ENCODE peak calls at places on chromosomes 3 and 15, in seven cellular contexts. One of them, this sample, is unnamed.

GRCh38 chr15:29674661-29675533 is 147.4 kb downstream of the TJP1 start:
- DNase-seq in activated effector memory CD4-positive, alpha-beta T cell treated with anti-CD3 and anti-CD28 coated beads, Interleukin-2, amount 50 U/mL, for 16 hours: no peak
- DNase-seq in adrenal gland: peak
- DNase-seq in hippocampal formation: no peak
- DNase-seq in GDM1: no peak
- DNase-seq in dermis blood vessel endothelial cell: peak
- DNase-seq in activated CD4-positive, alpha-beta T cell treated with anti-CD3 and anti-CD28 coated beads for 4 hours: no peak
- DNase-seq in this sample: no peak

GRCh38 chr3:194296832-194297666 is 54.1 kb downstream of the CPN2 start:
- DNase-seq in activated effector memory CD4-positive, alpha-beta T cell treated with anti-CD3 and anti-CD28 coated beads, Interleukin-2, amount 50 U/mL, for 16 hours: peak
- DNase-seq in adrenal gland: peak
- DNase-seq in hippocampal formation: no peak
- DNase-seq in GDM1: no peak
- DNase-seq in dermis blood vessel endothelial cell: peak
- DNase-seq in activated CD4-positive, alpha-beta T cell treated with anti-CD3 and anti-CD28 coated beads for 4 hours: no peak
- DNase-seq in this sample: no peak

GRCh38 chr15:101020945-101021344 is 101.8 kb downstream of the LRRK1 start:
- DNase-seq in activated effector memory CD4-positive, alpha-beta T cell treated with anti-CD3 and anti-CD28 coated beads, Interleukin-2, amount 50 U/mL, for 16 hours: no peak
- DNase-seq in adrenal gland: no peak
- DNase-seq in hippocampal formation: no peak
- DNase-seq in GDM1: no peak
- DNase-seq in dermis blood vessel endothelial cell: no peak
- DNase-seq in activated CD4-positive, alpha-beta T cell treated with anti-CD3 and anti-CD28 coated beads for 4 hours: no peak
- DNase-seq in this sample: no peak

GRCh38 chr15:57518779-57519410 is 72.8 kb upstream of the MYZAP start:
- DNase-seq in activated effector memory CD4-positive, alpha-beta T cell treated with anti-CD3 and anti-CD28 coated beads, Interleukin-2, amount 50 U/mL, for 16 hours: no peak
- DNase-seq in adrenal gland: no peak
- DNase-seq in hippocampal formation: no peak
- DNase-seq in GDM1: no peak
- DNase-seq in dermis blood vessel endothelial cell: peak
- DNase-seq in activated CD4-positive, alpha-beta T cell treated with anti-CD3 and anti-CD28 coated beads for 4 hours: no peak
- DNase-seq in this sample: no peak

GRCh38 chr15:60760646-60761504 is 281.9 kb upstream of the ICE2 start:
- DNase-seq in activated effector memory CD4-positive, alpha-beta T cell treated with anti-CD3 and anti-CD28 coated beads, Interleukin-2, amount 50 U/mL, for 16 hours: peak
- DNase-seq in adrenal gland: no peak
- DNase-seq in hippocampal formation: no peak
- DNase-seq in GDM1: no peak
- DNase-seq in dermis blood vessel endothelial cell: no peak
- DNase-seq in activated CD4-positive, alpha-beta T cell treated with anti-CD3 and anti-CD28 coated beads for 4 hours: peak
- DNase-seq in this sample: no peak

GRCh38 chr3:196643761-196644160 is 4.3 kb downstream of the NRROS start:
- DNase-seq in activated effector memory CD4-positive, alpha-beta T cell treated with anti-CD3 and anti-CD28 coated beads, Interleukin-2, amount 50 U/mL, for 16 hours: no peak
- DNase-seq in adrenal gland: no peak
- DNase-seq in hippocampal formation: no peak
- DNase-seq in GDM1: no peak
- DNase-seq in dermis blood vessel endothelial cell: no peak
- DNase-seq in activated CD4-positive, alpha-beta T cell treated with anti-CD3 and anti-CD28 coated beads for 4 hours: no peak
- DNase-seq in this sample: no peak

GRCh38 chr3:7800006-7800780 is 701.4 kb upstream of the LMCD1 start:
- DNase-seq in activated effector memory CD4-positive, alpha-beta T cell treated with anti-CD3 and anti-CD28 coated beads, Interleukin-2, amount 50 U/mL, for 16 hours: no peak
- DNase-seq in adrenal gland: no peak
- DNase-seq in hippocampal formation: no peak
- DNase-seq in GDM1: no peak
- DNase-seq in dermis blood vessel endothelial cell: peak
- DNase-seq in activated CD4-positive, alpha-beta T cell treated with anti-CD3 and anti-CD28 coated beads for 4 hours: no peak
- DNase-seq in this sample: no peak

GRCh38 chr15:70088887-70089691 is 8.6 kb downstream of the TLE3 start:
- DNase-seq in activated effector memory CD4-positive, alpha-beta T cell treated with anti-CD3 and anti-CD28 coated beads, Interleukin-2, amount 50 U/mL, for 16 hours: no peak
- DNase-seq in adrenal gland: no peak
- DNase-seq in hippocampal formation: no peak
- DNase-seq in GDM1: no peak
- DNase-seq in dermis blood vessel endothelial cell: no peak
- DNase-seq in activated CD4-positive, alpha-beta T cell treated with anti-CD3 and anti-CD28 coated beads for 4 hours: no peak
- DNase-seq in this sample: no peak

GRCh38 chr3:196712514-196713413 is 587 bp downstream of the PIGX start:
- DNase-seq in activated effector memory CD4-positive, alpha-beta T cell treated with anti-CD3 and anti-CD28 coated beads, Interleukin-2, amount 50 U/mL, for 16 hours: peak
- DNase-seq in adrenal gland: peak
- DNase-seq in hippocampal formation: no peak
- DNase-seq in GDM1: peak
- DNase-seq in dermis blood vessel endothelial cell: peak
- DNase-seq in activated CD4-positive, alpha-beta T cell treated with anti-CD3 and anti-CD28 coated beads for 4 hours: peak
- DNase-seq in this sample: peak

GRCh38 chr15:43511012-43511885 is 6.2 kb upstream of the MAP1A start:
- DNase-seq in activated effector memory CD4-positive, alpha-beta T cell treated with anti-CD3 and anti-CD28 coated beads, Interleukin-2, amount 50 U/mL, for 16 hours: peak
- DNase-seq in adrenal gland: peak
- DNase-seq in hippocampal formation: peak
- DNase-seq in GDM1: peak
- DNase-seq in dermis blood vessel endothelial cell: peak
- DNase-seq in activated CD4-positive, alpha-beta T cell treated with anti-CD3 and anti-CD28 coated beads for 4 hours: no peak
- DNase-seq in this sample: no peak

GRCh38 chr3:143252931-143253330 is 133.4 kb downstream of the CHST2 start:
- DNase-seq in activated effector memory CD4-positive, alpha-beta T cell treated with anti-CD3 and anti-CD28 coated beads, Interleukin-2, amount 50 U/mL, for 16 hours: no peak
- DNase-seq in adrenal gland: no peak
- DNase-seq in hippocampal formation: no peak
- DNase-seq in GDM1: no peak
- DNase-seq in dermis blood vessel endothelial cell: no peak
- DNase-seq in activated CD4-positive, alpha-beta T cell treated with anti-CD3 and anti-CD28 coated beads for 4 hours: no peak
- DNase-seq in this sample: no peak

GRCh38 chr15:55485273-55485672 is 22.8 kb downstream of the DNAAF4 start:
- DNase-seq in activated effector memory CD4-positive, alpha-beta T cell treated with anti-CD3 and anti-CD28 coated beads, Interleukin-2, amount 50 U/mL, for 16 hours: no peak
- DNase-seq in adrenal gland: no peak
- DNase-seq in hippocampal formation: no peak
- DNase-seq in GDM1: no peak
- DNase-seq in dermis blood vessel endothelial cell: no peak
- DNase-seq in activated CD4-positive, alpha-beta T cell treated with anti-CD3 and anti-CD28 coated beads for 4 hours: no peak
- DNase-seq in this sample: no peak

GRCh38 chr3:147118611-147119010 is 287.7 kb downstream of the ZIC4 start:
- DNase-seq in activated effector memory CD4-positive, alpha-beta T cell treated with anti-CD3 and anti-CD28 coated beads, Interleukin-2, amount 50 U/mL, for 16 hours: no peak
- DNase-seq in adrenal gland: no peak
- DNase-seq in hippocampal formation: no peak
- DNase-seq in GDM1: no peak
- DNase-seq in dermis blood vessel endothelial cell: no peak
- DNase-seq in activated CD4-positive, alpha-beta T cell treated with anti-CD3 and anti-CD28 coated beads for 4 hours: no peak
- DNase-seq in this sample: no peak

GRCh38 chr3:127001486-127002194 is 18.7 kb downstream of the PLXNA1 start:
- DNase-seq in activated effector memory CD4-positive, alpha-beta T cell treated with anti-CD3 and anti-CD28 coated beads, Interleukin-2, amount 50 U/mL, for 16 hours: no peak
- DNase-seq in adrenal gland: no peak
- DNase-seq in hippocampal formation: no peak
- DNase-seq in GDM1: no peak
- DNase-seq in dermis blood vessel endothelial cell: no peak
- DNase-seq in activated CD4-positive, alpha-beta T cell treated with anti-CD3 and anti-CD28 coated beads for 4 hours: no peak
- DNase-seq in this sample: no peak

GRCh38 chr15:51080286-51080685 is 14.4 kb downstream of the TNFAIP8L3 start:
- DNase-seq in activated effector memory CD4-positive, alpha-beta T cell treated with anti-CD3 and anti-CD28 coated beads, Interleukin-2, amount 50 U/mL, for 16 hours: no peak
- DNase-seq in adrenal gland: no peak
- DNase-seq in hippocampal formation: no peak
- DNase-seq in GDM1: no peak
- DNase-seq in dermis blood vessel endothelial cell: no peak
- DNase-seq in activated CD4-positive, alpha-beta T cell treated with anti-CD3 and anti-CD28 coated beads for 4 hours: no peak
- DNase-seq in this sample: no peak

GRCh38 chr3:181700168-181701087 is 11.3 kb upstream of the SOX2 start:
- DNase-seq in activated effector memory CD4-positive, alpha-beta T cell treated with anti-CD3 and anti-CD28 coated beads, Interleukin-2, amount 50 U/mL, for 16 hours: peak
- DNase-seq in adrenal gland: peak
- DNase-seq in hippocampal formation: peak
- DNase-seq in GDM1: peak
- DNase-seq in dermis blood vessel endothelial cell: peak
- DNase-seq in activated CD4-positive, alpha-beta T cell treated with anti-CD3 and anti-CD28 coated beads for 4 hours: peak
- DNase-seq in this sample: peak

GRCh38 chr15:90031231-90031791 is 30.2 kb downstream of the ZNF710 start:
- DNase-seq in activated effector memory CD4-positive, alpha-beta T cell treated with anti-CD3 and anti-CD28 coated beads, Interleukin-2, amount 50 U/mL, for 16 hours: peak
- DNase-seq in adrenal gland: no peak
- DNase-seq in hippocampal formation: no peak
- DNase-seq in GDM1: no peak
- DNase-seq in dermis blood vessel endothelial cell: no peak
- DNase-seq in activated CD4-positive, alpha-beta T cell treated with anti-CD3 and anti-CD28 coated beads for 4 hours: no peak
- DNase-seq in this sample: no peak

GRCh38 chr15:32936283-32936918 is 218.6 kb downstream of the GREM1 start:
- DNase-seq in activated effector memory CD4-positive, alpha-beta T cell treated with anti-CD3 and anti-CD28 coated beads, Interleukin-2, amount 50 U/mL, for 16 hours: no peak
- DNase-seq in adrenal gland: no peak
- DNase-seq in hippocampal formation: no peak
- DNase-seq in GDM1: no peak
- DNase-seq in dermis blood vessel endothelial cell: peak
- DNase-seq in activated CD4-positive, alpha-beta T cell treated with anti-CD3 and anti-CD28 coated beads for 4 hours: no peak
- DNase-seq in this sample: no peak

GRCh38 chr3:179825527-179826246 is 172.8 kb downstream of the USP13 start:
- DNase-seq in activated effector memory CD4-positive, alpha-beta T cell treated with anti-CD3 and anti-CD28 coated beads, Interleukin-2, amount 50 U/mL, for 16 hours: no peak
- DNase-seq in adrenal gland: no peak
- DNase-seq in hippocampal formation: no peak
- DNase-seq in GDM1: no peak
- DNase-seq in dermis blood vessel endothelial cell: no peak
- DNase-seq in activated CD4-positive, alpha-beta T cell treated with anti-CD3 and anti-CD28 coated beads for 4 hours: no peak
- DNase-seq in this sample: no peak

GRCh38 chr3:86388848-86389247 is 602.1 kb downstream of the VGLL3 start:
- DNase-seq in activated effector memory CD4-positive, alpha-beta T cell treated with anti-CD3 and anti-CD28 coated beads, Interleukin-2, amount 50 U/mL, for 16 hours: no peak
- DNase-seq in adrenal gland: no peak
- DNase-seq in hippocampal formation: no peak
- DNase-seq in GDM1: no peak
- DNase-seq in dermis blood vessel endothelial cell: no peak
- DNase-seq in activated CD4-positive, alpha-beta T cell treated with anti-CD3 and anti-CD28 coated beads for 4 hours: no peak
- DNase-seq in this sample: no peak

GRCh38 chr3:137762674-137763593 is 1.2 kb upstream of the SOX14 start:
- DNase-seq in activated effector memory CD4-positive, alpha-beta T cell treated with anti-CD3 and anti-CD28 coated beads, Interleukin-2, amount 50 U/mL, for 16 hours: no peak
- DNase-seq in adrenal gland: no peak
- DNase-seq in hippocampal formation: no peak
- DNase-seq in GDM1: no peak
- DNase-seq in dermis blood vessel endothelial cell: no peak
- DNase-seq in activated CD4-positive, alpha-beta T cell treated with anti-CD3 and anti-CD28 coated beads for 4 hours: no peak
- DNase-seq in this sample: no peak

GRCh38 chr15:101320501-101321052 is 25.5 kb upstream of the SNRPA1 start:
- DNase-seq in activated effector memory CD4-positive, alpha-beta T cell treated with anti-CD3 and anti-CD28 coated beads, Interleukin-2, amount 50 U/mL, for 16 hours: peak
- DNase-seq in adrenal gland: no peak
- DNase-seq in hippocampal formation: no peak
- DNase-seq in GDM1: peak
- DNase-seq in dermis blood vessel endothelial cell: peak
- DNase-seq in activated CD4-positive, alpha-beta T cell treated with anti-CD3 and anti-CD28 coated beads for 4 hours: peak
- DNase-seq in this sample: no peak

GRCh38 chr15:31660800-31661199 is 334.2 kb downstream of the KLF13 start:
- DNase-seq in activated effector memory CD4-positive, alpha-beta T cell treated with anti-CD3 and anti-CD28 coated beads, Interleukin-2, amount 50 U/mL, for 16 hours: no peak
- DNase-seq in adrenal gland: no peak
- DNase-seq in hippocampal formation: no peak
- DNase-seq in GDM1: no peak
- DNase-seq in dermis blood vessel endothelial cell: no peak
- DNase-seq in activated CD4-positive, alpha-beta T cell treated with anti-CD3 and anti-CD28 coated beads for 4 hours: no peak
- DNase-seq in this sample: no peak

This sample was measured in LNCaP clone FGC.